ENCODE peak calls at places on chromosomes 12 and 14, in five cellular contexts. H, Z, O, I and R are unnamed samples. For H3K4me1, the result is how much of the 10 kb centered on the place peaks cover.

GRCh38 chr14:60250318-60251035 is 1.5 kb downstream of the PPM1A start:
- DNase-seq in H (no peak), O (peak), I (no peak), Z (no peak), R (peak)

GRCh38 chr12:34398706-34399630 is 376.7 kb downstream of the ALG10 start:
- DNase-seq in H (peak), O (no peak), Z (peak), I (peak), R (no peak)

GRCh38 chr14:90439874-90440442 is 43.1 kb downstream of the CALM1 start:
- DNase-seq in Z (no peak), O (no peak), H (no peak), I (no peak), R (no peak)

GRCh38 chr14:54902521-54903420 is at the start of gene GCH1:
- DNase-seq in O (peak), H (peak), I (peak), Z (peak), R (no peak)

GRCh38 chr12:21573733-21574358 is 30.8 kb downstream of the GYS2 start:
- DNase-seq in H (no peak), I (no peak), Z (no peak), O (no peak), R (no peak)

GRCh38 chr14:22319526-22320352 is 269.3 kb downstream of the DAD1 start:
- DNase-seq in O (peak), H (no peak), I (no peak), Z (no peak), R (no peak)

GRCh38 chr12:74563927-74564326 is 26.3 kb downstream of the ATXN7L3B start:
- DNase-seq in H (no peak), Z (no peak), O (no peak), I (no peak), R (no peak)

GRCh38 chr12:20490213-20490612 is 121.9 kb downstream of the PDE3A start:
- DNase-seq in I (no peak), H (no peak), Z (no peak), O (no peak), R (no peak)

GRCh38 chr12:116954700-116955381 is 44.1 kb downstream of the FBXW8 start:
- DNase-seq in H (peak), O (no peak), I (peak), Z (no peak), R (no peak)

GRCh38 chr12:112091563-112091962 is 17.0 kb downstream of the NAA25 start:
- DNase-seq in Z (no peak), H (no peak), I (no peak), O (no peak), R (no peak)

GRCh38 chr12:2198088-2198501 is 145.3 kb downstream of the CACNA1C start:
- DNase-seq in O (no peak), H (no peak), I (no peak), Z (no peak), R (no peak)

GRCh38 chr12:62693291-62694040 is 226.8 kb downstream of the MON2 start:
- DNase-seq in O (no peak), Z (no peak), I (peak), H (no peak), R (no peak)

GRCh38 chr14:90827919-90828610 is 11.8 kb upstream of the TTC7B start:
- DNase-seq in O (peak), Z (peak), I (peak), H (peak), R (peak)

GRCh38 chr12:64685605-64686004 is 73.6 kb downstream of the GNS start:
- DNase-seq in Z (no peak), H (no peak), O (no peak), I (no peak), R (no peak)

GRCh38 chr14:71549421-71549820 is 382.8 kb upstream of the RGS6 start:
- DNase-seq in I (no peak), Z (no peak), O (no peak), H (no peak), R (no peak)

GRCh38 chr12:64722835-64723234 is 36.4 kb downstream of the GNS start:
- DNase-seq in Z (no peak), H (no peak), I (no peak), O (no peak), R (no peak)

GRCh38 chr12:3564861-3565260 is 73.9 kb downstream of the PRMT8 start:
- DNase-seq in H (no peak), I (no peak), O (no peak), Z (no peak), R (no peak)

GRCh38 chr14:44639986-44640385 is 132.9 kb upstream of the FSCB start:
- DNase-seq in O (no peak), I (no peak), Z (no peak), H (no peak), R (no peak)

GRCh38 chr12:12008232-12008850 is 62.4 kb upstream of the BCL2L14 start:
- DNase-seq in H (no peak), Z (no peak), I (no peak), O (no peak), R (no peak)

GRCh38 chr12:46803517-46803916 is 22.3 kb downstream of the SLC38A4 start:
- DNase-seq in O (no peak), I (no peak), Z (no peak), H (peak), R (no peak)

GRCh38 chr14:52987514-52987913 is 36.7 kb upstream of the FERMT2 start:
- DNase-seq in O (no peak), Z (no peak), H (no peak), I (no peak), R (no peak)

GRCh38 chr12:87216436-87216835 is 812.8 kb downstream of the C12orf50 start:
- DNase-seq in H (no peak), Z (no peak), I (no peak), O (no peak), R (no peak)

GRCh38 chr14:72545411-72546311 is 348.2 kb downstream of the DPF3 start:
- DNase-seq in O (no peak), I (no peak), Z (no peak), H (peak), R (no peak)

GRCh38 chr14:104975481-104976197 is 2.5 kb downstream of the AHNAK2 start:
- DNase-seq in O (no peak), H (peak), Z (no peak), I (peak), R (no peak)
- H3K4me3 ChIP-seq in O (no peak), H (no peak), Z (no peak), I (no peak), R (peak)

GRCh38 chr12:23944067-23944466 is 5.4 kb downstream of the SOX5 start:
- DNase-seq in H (no peak), Z (no peak), I (no peak), O (peak), R (no peak)

GRCh38 chr12:23950011-23950774 is 723 bp upstream of the SOX5 start:
- DNase-seq in O (peak), H (peak), I (no peak), Z (no peak), R (no peak)

GRCh38 chr12:23949212-23950010 is at the start of gene SOX5:
- DNase-seq in O (peak), H (no peak), I (peak), Z (peak), R (no peak)

GRCh38 chr12:23945249-23945648 is 4.2 kb downstream of the SOX5 start:
- DNase-seq in Z (no peak), H (no peak), O (no peak), I (no peak), R (no peak)

DNA sequence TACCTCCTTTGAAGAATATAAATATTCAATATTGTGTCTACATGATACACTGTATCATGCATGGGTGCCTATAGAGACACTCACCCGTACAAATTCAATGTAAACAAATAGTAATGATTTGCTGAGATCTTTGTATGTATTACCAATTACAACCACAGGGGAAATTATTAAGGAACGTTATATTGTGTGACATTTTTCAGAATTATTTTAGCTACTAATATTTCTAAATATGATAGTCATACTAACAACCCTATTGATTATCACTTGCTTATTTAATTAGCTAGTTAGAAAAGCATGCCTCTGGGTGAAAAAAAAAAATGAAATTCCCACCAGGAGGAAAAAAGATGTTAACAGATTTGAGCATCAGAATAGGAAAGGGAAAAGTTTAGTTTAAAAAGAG is 2.1 kb downstream of the SOX5 start:
- DNase-seq in H (no peak), Z (no peak), O (no peak), I (no peak), R (no peak)
- TF ChIP-seq CTCF in H (peak), Z (no peak), O (no peak), I (no peak), R (no peak)

GRCh38 chr12:72271401-72271740 is 799 bp upstream of the TRHDE start:
- DNase-seq in I (no peak), H (peak), Z (peak), O (no peak), R (no peak)
- H3K4me1 ChIP-seq in I (under half), H (under half), Z (under half), O (under half), R (under half)

DNA sequence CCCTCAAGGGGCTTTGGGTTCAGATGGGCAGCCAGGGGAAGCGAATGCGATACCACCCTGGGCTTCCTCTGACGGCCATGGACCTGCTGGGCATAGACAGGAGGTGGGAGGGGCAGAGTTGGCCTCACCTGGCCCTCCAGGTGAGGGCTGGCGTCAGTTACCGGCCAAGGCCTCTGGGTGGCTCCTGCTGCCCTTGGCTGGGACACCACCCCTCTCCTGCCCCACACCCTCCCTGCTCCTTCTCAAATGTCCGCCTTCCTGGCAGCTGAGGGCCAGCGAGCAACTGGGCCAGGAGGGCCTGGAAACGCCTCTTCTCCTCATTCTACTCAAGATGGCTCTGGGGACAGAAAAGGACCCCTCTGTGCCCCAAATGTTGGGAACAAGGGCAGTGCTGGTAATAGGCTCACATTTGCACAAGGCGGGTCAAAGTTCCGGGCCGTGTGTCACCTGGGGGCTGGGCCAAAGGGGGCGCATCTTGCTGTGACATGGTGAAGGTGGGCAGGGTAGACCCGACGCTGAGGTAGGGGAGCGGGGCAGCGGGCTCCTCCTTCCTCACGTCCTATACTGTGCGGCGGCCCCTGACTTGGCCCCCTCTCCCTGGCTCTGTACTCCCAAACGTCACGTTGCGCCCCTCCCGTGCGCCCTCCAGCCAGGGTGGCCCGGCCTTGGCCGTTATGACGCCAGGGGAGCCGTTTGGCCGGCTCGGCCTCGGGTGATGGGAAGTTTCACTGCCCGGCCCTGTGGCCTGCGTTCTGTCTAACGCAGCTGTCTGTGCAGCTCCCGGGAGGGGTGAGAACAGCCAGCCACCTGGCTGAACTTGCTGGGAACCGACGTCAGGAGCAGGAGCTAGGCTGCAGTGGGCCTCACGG is 18.1 kb upstream of the DLK1 start:
- DNase-seq in Z (peak), I (peak), H (no peak), O (peak), R (no peak)
- H3K4me3 ChIP-seq in Z (no peak), I (no peak), H (no peak), O (no peak), R (no peak)

DNA sequence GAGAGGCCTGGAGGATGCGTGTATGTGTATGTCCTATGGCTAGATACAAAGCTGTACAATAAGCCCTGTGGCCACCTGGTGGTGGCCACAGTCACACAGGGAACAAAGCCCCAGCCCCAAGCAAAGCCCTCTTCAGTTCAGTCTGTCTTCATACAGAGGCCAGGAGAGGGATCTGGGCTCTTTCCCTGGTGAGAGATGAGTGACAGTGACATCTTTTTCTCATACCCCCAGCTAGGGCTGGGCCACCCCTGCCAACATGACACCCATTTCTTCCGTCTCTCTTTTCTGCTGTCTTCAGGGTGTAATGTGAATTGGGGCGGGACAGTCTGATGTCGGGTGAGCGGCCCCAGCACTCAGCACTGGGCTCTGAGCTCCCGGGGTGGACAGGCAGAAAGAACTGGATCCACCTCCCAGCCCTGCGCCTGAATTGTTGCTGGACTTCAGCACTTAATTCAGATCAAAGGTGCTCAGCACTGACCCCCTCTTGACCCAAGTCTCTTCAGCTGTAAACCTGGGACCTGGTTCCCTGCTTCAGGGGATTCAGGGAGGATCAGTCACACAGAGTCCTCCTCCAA is 59.8 kb downstream of the SERPINA3 start:
- DNase-seq in I (no peak), O (peak), Z (no peak), H (peak), R (no peak)
- TF ChIP-seq CTCF in I (peak), O (no peak), Z (no peak), H (no peak), R (peak)

GRCh38 chr12:104134882-104135281 is 3.1 kb downstream of the NFYB start:
- DNase-seq in H (no peak), O (no peak), I (no peak), Z (no peak), R (no peak)
- H3K4me1 ChIP-seq in H (under half), O (half or more), I (half or more), Z (half or more), R (under half)

DNA sequence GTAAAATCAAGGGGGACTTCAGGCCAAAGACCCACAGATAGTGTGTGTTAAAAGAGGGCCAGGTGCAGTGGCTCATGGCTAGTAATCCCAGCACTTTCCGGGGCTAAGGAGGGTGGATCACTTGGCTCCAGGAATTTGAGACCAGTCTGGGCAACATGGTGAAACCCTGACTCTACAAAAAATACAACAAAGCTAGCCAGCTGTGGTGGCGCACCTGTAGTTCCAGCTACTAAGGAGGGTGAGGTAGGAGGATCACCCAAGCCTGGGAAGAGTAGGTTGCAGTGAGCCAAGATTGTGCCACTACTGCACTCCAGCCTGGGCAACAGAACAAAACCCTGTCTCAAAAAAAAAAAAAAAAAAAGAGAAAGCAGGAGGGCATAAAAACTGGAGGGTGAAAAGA is 8.5 kb downstream of the VCPKMT start:
- DNase-seq in Z (no peak), H (no peak), O (no peak), I (no peak), R (no peak)
- H3K4me3 ChIP-seq in Z (no peak), H (no peak), O (no peak), I (no peak), R (no peak)

GRCh38 chr14:106551265-106551664 is 1024.9 kb downstream of the TMEM121 start:
- DNase-seq in H (no peak), O (no peak), Z (no peak), I (no peak), R (no peak)

GRCh38 chr14:106562451-106562850 is 1036.1 kb downstream of the TMEM121 start:
- DNase-seq in Z (no peak), O (no peak), H (no peak), I (no peak), R (no peak)

DNA sequence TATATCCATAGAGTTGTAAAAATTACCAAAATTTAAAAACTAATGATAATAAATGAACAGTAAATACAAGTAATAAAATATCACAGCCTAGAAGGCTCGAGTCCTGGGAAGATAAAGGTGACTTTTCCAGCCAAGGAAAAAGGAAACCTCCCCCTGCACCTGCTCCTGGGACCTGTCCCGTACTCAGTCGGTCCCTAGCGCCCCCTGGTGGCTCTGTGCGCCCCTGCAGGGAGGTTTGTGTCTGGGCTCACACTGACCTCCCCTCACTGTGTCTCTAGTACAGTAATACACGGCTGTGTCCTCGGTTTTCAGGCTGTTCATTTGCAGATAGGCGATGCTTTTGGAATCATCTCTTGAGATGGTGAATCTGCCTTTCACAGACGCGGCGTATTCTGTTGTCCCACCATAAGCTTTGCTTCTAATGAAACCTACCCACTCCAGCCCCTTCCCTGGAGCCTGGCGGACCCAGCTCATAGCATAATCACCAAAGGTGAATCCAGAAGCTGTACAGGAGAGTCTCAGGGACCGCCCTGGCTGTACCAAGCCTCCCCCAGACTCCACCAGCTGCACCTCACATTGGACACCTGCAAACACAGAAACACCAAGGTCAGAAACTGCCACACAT is 1030.4 kb downstream of the TMEM121 start:
- DNase-seq in H (peak), Z (no peak), O (peak), I (no peak), R (peak)
- TF ChIP-seq CTCF in H (peak), Z (peak), O (peak), I (peak), R (peak)

GRCh38 chr12:113239288-113239771 is 18.1 kb downstream of the TPCN1 start:
- DNase-seq in H (no peak), O (no peak), I (no peak), Z (peak), R (no peak)
- H3K4me1 ChIP-seq in H (under half), O (under half), I (half or more), Z (half or more), R (under half)